ENCODE peak calls at places on chromosome 13, in six cellular contexts. One of them, this sample, is unnamed.

GRCh38 chr13:19845758-19846157 is 17.7 kb downstream of the ZMYM5 start:
- DNase-seq in gastrocnemius medialis: no peak
- DNase-seq in breast epithelium: no peak
- DNase-seq in mammary epithelial cell: peak; percentile 97
- DNase-seq in astrocyte: peak; percentile 98
- DNase-seq in H9: no peak
- DNase-seq in this sample: peak; percentile 93

GRCh38 chr13:102591988-102592781 is 4.6 kb upstream of the TPP2 start:
- DNase-seq in gastrocnemius medialis: peak; percentile 46
- DNase-seq in breast epithelium: peak; percentile 44
- DNase-seq in mammary epithelial cell: peak; percentile 60
- DNase-seq in astrocyte: peak; percentile 62
- DNase-seq in H9: peak; percentile 87
- DNase-seq in this sample: peak; percentile 87

GRCh38 chr13:106472621-106473020 is 62.8 kb downstream of the EFNB2 start:
- DNase-seq in gastrocnemius medialis: no peak
- DNase-seq in breast epithelium: no peak
- DNase-seq in mammary epithelial cell: peak; percentile 79
- DNase-seq in astrocyte: no peak
- DNase-seq in H9: no peak
- DNase-seq in this sample: no peak

GRCh38 chr13:69903081-69903480 is 204.5 kb upstream of the ATXN8OS start:
- DNase-seq in gastrocnemius medialis: no peak
- DNase-seq in breast epithelium: no peak
- DNase-seq in mammary epithelial cell: no peak
- DNase-seq in astrocyte: peak; percentile 27
- DNase-seq in H9: no peak
- DNase-seq in this sample: no peak

GRCh38 chr13:34409496-34410163 is 532.4 kb upstream of the NBEA start:
- DNase-seq in gastrocnemius medialis: no peak
- DNase-seq in breast epithelium: no peak
- DNase-seq in mammary epithelial cell: no peak
- DNase-seq in astrocyte: no peak
- DNase-seq in H9: no peak
- DNase-seq in this sample: no peak

GRCh38 chr13:48142437-48142836 is 47.5 kb upstream of the MED4 start:
- DNase-seq in gastrocnemius medialis: no peak
- DNase-seq in breast epithelium: no peak
- DNase-seq in mammary epithelial cell: no peak
- DNase-seq in astrocyte: no peak
- DNase-seq in H9: no peak
- DNase-seq in this sample: no peak

GRCh38 chr13:85204668-85205344 is 594.4 kb downstream of the SLITRK6 start:
- DNase-seq in gastrocnemius medialis: no peak
- DNase-seq in breast epithelium: no peak
- DNase-seq in mammary epithelial cell: no peak
- DNase-seq in astrocyte: no peak
- DNase-seq in H9: no peak
- DNase-seq in this sample: no peak

GRCh38 chr13:24145231-24145630 is 15.3 kb upstream of the SPATA13 start:
- DNase-seq in gastrocnemius medialis: no peak
- DNase-seq in breast epithelium: no peak
- DNase-seq in mammary epithelial cell: no peak
- DNase-seq in astrocyte: no peak
- DNase-seq in H9: no peak
- DNase-seq in this sample: no peak

GRCh38 chr13:99027260-99027659 is 49.4 kb upstream of the DOCK9 start:
- DNase-seq in gastrocnemius medialis: no peak
- DNase-seq in breast epithelium: no peak
- DNase-seq in mammary epithelial cell: no peak
- DNase-seq in astrocyte: peak; percentile 86
- DNase-seq in H9: no peak
- DNase-seq in this sample: no peak

GRCh38 chr13:109724603-109725002 is 61.8 kb downstream of the IRS2 start:
- DNase-seq in gastrocnemius medialis: no peak
- DNase-seq in breast epithelium: no peak
- DNase-seq in mammary epithelial cell: no peak
- DNase-seq in astrocyte: no peak
- DNase-seq in H9: no peak
- DNase-seq in this sample: no peak

GRCh38 chr13:73056054-73056962 is 2.5 kb upstream of the KLF5 start:
- DNase-seq in gastrocnemius medialis: no peak
- DNase-seq in breast epithelium: no peak
- DNase-seq in mammary epithelial cell: peak; percentile 61
- DNase-seq in astrocyte: peak; percentile 97
- DNase-seq in H9: no peak
- DNase-seq in this sample: peak; percentile 66

GRCh38 chr13:46270416-46270815 is 58.7 kb downstream of the LRRC63 start:
- DNase-seq in gastrocnemius medialis: no peak
- DNase-seq in breast epithelium: no peak
- DNase-seq in mammary epithelial cell: no peak
- DNase-seq in astrocyte: no peak
- DNase-seq in H9: no peak
- DNase-seq in this sample: no peak

GRCh38 chr13:75279834-75280369 is 202.1 kb downstream of the TBC1D4 start:
- DNase-seq in gastrocnemius medialis: no peak
- DNase-seq in breast epithelium: no peak
- DNase-seq in mammary epithelial cell: no peak
- DNase-seq in astrocyte: no peak
- DNase-seq in H9: no peak
- DNase-seq in this sample: no peak

GRCh38 chr13:106491928-106492327 is 43.5 kb downstream of the EFNB2 start:
- DNase-seq in gastrocnemius medialis: no peak
- DNase-seq in breast epithelium: no peak
- DNase-seq in mammary epithelial cell: no peak
- DNase-seq in astrocyte: no peak
- DNase-seq in H9: no peak
- DNase-seq in this sample: no peak

GRCh38 chr13:93925976-93926375 is 553.5 kb downstream of the DCT start:
- DNase-seq in gastrocnemius medialis: no peak
- DNase-seq in breast epithelium: no peak
- DNase-seq in mammary epithelial cell: no peak
- DNase-seq in astrocyte: no peak
- DNase-seq in H9: no peak
- DNase-seq in this sample: no peak

GRCh38 chr13:99434258-99434788 is 66.9 kb upstream of the TM9SF2 start:
- DNase-seq in gastrocnemius medialis: no peak
- DNase-seq in breast epithelium: no peak
- DNase-seq in mammary epithelial cell: no peak
- DNase-seq in astrocyte: no peak
- DNase-seq in H9: peak; percentile 70
- DNase-seq in this sample: no peak

GRCh38 chr13:79549355-79550106 is 68.6 kb downstream of the NDFIP2 start:
- DNase-seq in gastrocnemius medialis: no peak
- DNase-seq in breast epithelium: no peak
- DNase-seq in mammary epithelial cell: no peak
- DNase-seq in astrocyte: peak; percentile 57
- DNase-seq in H9: no peak
- DNase-seq in this sample: peak; percentile 43

GRCh38 chr13:78700121-78700910 is 41.4 kb upstream of the OBI1 start:
- DNase-seq in gastrocnemius medialis: no peak
- DNase-seq in breast epithelium: no peak
- DNase-seq in mammary epithelial cell: peak; percentile 46
- DNase-seq in astrocyte: peak; percentile 62
- DNase-seq in H9: no peak
- DNase-seq in this sample: peak; percentile 1

GRCh38 chr13:102799544-102800144 is 725 bp downstream of the BIVM start:
- DNase-seq in gastrocnemius medialis: peak; percentile 4
- DNase-seq in breast epithelium: no peak
- DNase-seq in mammary epithelial cell: peak; percentile 41
- DNase-seq in astrocyte: peak; percentile 28
- DNase-seq in H9: peak; percentile 30
- DNase-seq in this sample: peak; percentile 55

GRCh38 chr13:30998548-30999140 is 66.2 kb downstream of the TEX26 start:
- DNase-seq in gastrocnemius medialis: no peak
- DNase-seq in breast epithelium: no peak
- DNase-seq in mammary epithelial cell: peak; percentile 21
- DNase-seq in astrocyte: peak; percentile 79
- DNase-seq in H9: no peak
- DNase-seq in this sample: peak; percentile 72

GRCh38 chr13:103772576-103772975 is 706.4 kb upstream of the SLC10A2 start:
- DNase-seq in gastrocnemius medialis: no peak
- DNase-seq in breast epithelium: no peak
- DNase-seq in mammary epithelial cell: no peak
- DNase-seq in astrocyte: no peak
- DNase-seq in H9: no peak
- DNase-seq in this sample: no peak

GRCh38 chr13:110911880-110912279 is 3.0 kb downstream of the ANKRD10 start:
- DNase-seq in gastrocnemius medialis: no peak
- DNase-seq in breast epithelium: no peak
- DNase-seq in mammary epithelial cell: peak; percentile 85
- DNase-seq in astrocyte: peak; percentile 29
- DNase-seq in H9: no peak
- DNase-seq in this sample: no peak

GRCh38 chr13:110907301-110907700 is 7.6 kb downstream of the ANKRD10 start:
- DNase-seq in gastrocnemius medialis: no peak
- DNase-seq in breast epithelium: no peak
- DNase-seq in mammary epithelial cell: no peak
- DNase-seq in astrocyte: no peak
- DNase-seq in H9: no peak
- DNase-seq in this sample: no peak

GRCh38 chr13:110904748-110905147 is 10.1 kb downstream of the ANKRD10 start:
- DNase-seq in gastrocnemius medialis: no peak
- DNase-seq in breast epithelium: no peak
- DNase-seq in mammary epithelial cell: no peak
- DNase-seq in astrocyte: no peak
- DNase-seq in H9: no peak
- DNase-seq in this sample: no peak

GRCh38 chr13:110910013-110910890 is 4.6 kb downstream of the ANKRD10 start:
- DNase-seq in gastrocnemius medialis: peak; percentile 41
- DNase-seq in breast epithelium: no peak
- DNase-seq in mammary epithelial cell: no peak
- DNase-seq in astrocyte: no peak
- DNase-seq in H9: no peak
- DNase-seq in this sample: no peak

GRCh38 chr13:110907951-110908898 is 6.6 kb downstream of the ANKRD10 start:
- DNase-seq in gastrocnemius medialis: no peak
- DNase-seq in breast epithelium: peak; percentile 91
- DNase-seq in mammary epithelial cell: peak; percentile 99
- DNase-seq in astrocyte: peak; percentile 82
- DNase-seq in H9: peak; percentile 81
- DNase-seq in this sample: no peak
- H3K4me1 ChIP-seq in gastrocnemius medialis: peaks cover 84% of the 10 kb centered on the region
- H3K4me1 ChIP-seq in breast epithelium: peaks cover 29% of the 10 kb centered on the region
- H3K4me1 ChIP-seq in mammary epithelial cell: peaks cover 67% of the 10 kb centered on the region
- H3K4me1 ChIP-seq in astrocyte: peaks cover 20% of the 10 kb centered on the region
- H3K4me1 ChIP-seq in H9: peaks cover 20% of the 10 kb centered on the region
- H3K4me1 ChIP-seq in this sample: peaks cover 40% of the 10 kb centered on the region

DNA sequence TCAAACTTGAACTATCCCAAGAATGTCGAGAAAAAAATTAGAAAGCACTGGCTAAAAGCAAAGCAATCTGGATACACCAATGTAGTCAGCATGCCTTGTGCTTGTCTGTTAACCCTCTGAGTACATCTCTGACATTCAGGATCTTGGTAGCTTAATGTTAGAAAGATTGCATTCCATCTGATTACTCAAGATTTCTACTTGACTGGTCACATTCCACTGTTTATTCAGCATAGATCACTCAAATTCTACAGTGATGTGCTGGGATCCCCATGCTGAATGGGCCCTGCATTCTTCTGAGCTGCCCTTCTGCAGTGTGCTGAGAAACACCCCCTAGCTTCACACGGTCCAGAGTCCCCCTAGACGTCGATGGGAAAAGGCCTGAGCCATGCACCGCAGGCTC is 295.4 kb upstream of the MAB21L1 start:
- DNase-seq in gastrocnemius medialis: no peak
- DNase-seq in breast epithelium: no peak
- DNase-seq in mammary epithelial cell: peak; percentile 65
- DNase-seq in astrocyte: peak; percentile 96
- DNase-seq in H9: no peak
- DNase-seq in this sample: peak; percentile 84
- H3K4me1 ChIP-seq in gastrocnemius medialis: peaks cover 24% of the 10 kb centered on the region
- H3K4me1 ChIP-seq in breast epithelium: no peaks in the 10 kb centered on the region
- H3K4me1 ChIP-seq in mammary epithelial cell: no peaks in the 10 kb centered on the region
- H3K4me1 ChIP-seq in astrocyte: peaks cover 17% of the 10 kb centered on the region
- H3K4me1 ChIP-seq in H9: no peaks in the 10 kb centered on the region
- H3K4me1 ChIP-seq in this sample: peaks cover 34% of the 10 kb centered on the region

DNA sequence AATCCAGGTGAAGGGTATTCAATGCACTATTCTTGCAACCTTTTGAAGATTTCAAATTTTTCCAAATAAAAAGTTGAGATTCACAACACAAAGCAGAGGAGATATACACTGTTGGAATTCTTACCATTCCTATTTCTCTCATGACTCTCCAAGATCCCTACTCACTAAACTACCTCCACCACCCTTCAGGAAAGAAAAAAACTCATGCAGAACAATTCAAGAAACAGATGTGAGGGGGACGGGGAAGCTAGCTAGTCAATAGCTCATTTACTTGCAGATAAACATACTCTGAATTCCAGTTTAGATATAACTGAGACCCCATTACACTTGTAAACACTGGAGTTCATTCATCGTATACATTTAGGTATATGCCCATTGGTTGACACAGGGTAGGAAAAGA is 90.0 kb upstream of the SERP2 start:
- DNase-seq in gastrocnemius medialis: no peak
- DNase-seq in breast epithelium: no peak
- DNase-seq in mammary epithelial cell: no peak
- DNase-seq in astrocyte: no peak
- DNase-seq in H9: no peak
- DNase-seq in this sample: no peak
- H3K4me1 ChIP-seq in gastrocnemius medialis: peaks cover 8% of the 10 kb centered on the region
- H3K4me1 ChIP-seq in breast epithelium: no peaks in the 10 kb centered on the region
- H3K4me1 ChIP-seq in mammary epithelial cell: no peaks in the 10 kb centered on the region
- H3K4me1 ChIP-seq in astrocyte: peaks cover 10% of the 10 kb centered on the region
- H3K4me1 ChIP-seq in H9: no peaks in the 10 kb centered on the region
- H3K4me1 ChIP-seq in this sample: no peaks in the 10 kb centered on the region

GRCh38 chr13:114066956-114067355 is 65.5 kb downstream of the RASA3 start:
- DNase-seq in gastrocnemius medialis: no peak
- DNase-seq in breast epithelium: no peak
- DNase-seq in mammary epithelial cell: no peak
- DNase-seq in astrocyte: no peak
- DNase-seq in H9: no peak
- DNase-seq in this sample: no peak
- H3K4me1 ChIP-seq in gastrocnemius medialis: peaks cover 35% of the 10 kb centered on the region
- H3K4me1 ChIP-seq in breast epithelium: peaks cover 18% of the 10 kb centered on the region
- H3K4me1 ChIP-seq in mammary epithelial cell: peaks cover 37% of the 10 kb centered on the region
- H3K4me1 ChIP-seq in astrocyte: peaks cover 66% of the 10 kb centered on the region
- H3K4me1 ChIP-seq in H9: no peaks in the 10 kb centered on the region
- H3K4me1 ChIP-seq in this sample: peaks cover 69% of the 10 kb centered on the region

DNA sequence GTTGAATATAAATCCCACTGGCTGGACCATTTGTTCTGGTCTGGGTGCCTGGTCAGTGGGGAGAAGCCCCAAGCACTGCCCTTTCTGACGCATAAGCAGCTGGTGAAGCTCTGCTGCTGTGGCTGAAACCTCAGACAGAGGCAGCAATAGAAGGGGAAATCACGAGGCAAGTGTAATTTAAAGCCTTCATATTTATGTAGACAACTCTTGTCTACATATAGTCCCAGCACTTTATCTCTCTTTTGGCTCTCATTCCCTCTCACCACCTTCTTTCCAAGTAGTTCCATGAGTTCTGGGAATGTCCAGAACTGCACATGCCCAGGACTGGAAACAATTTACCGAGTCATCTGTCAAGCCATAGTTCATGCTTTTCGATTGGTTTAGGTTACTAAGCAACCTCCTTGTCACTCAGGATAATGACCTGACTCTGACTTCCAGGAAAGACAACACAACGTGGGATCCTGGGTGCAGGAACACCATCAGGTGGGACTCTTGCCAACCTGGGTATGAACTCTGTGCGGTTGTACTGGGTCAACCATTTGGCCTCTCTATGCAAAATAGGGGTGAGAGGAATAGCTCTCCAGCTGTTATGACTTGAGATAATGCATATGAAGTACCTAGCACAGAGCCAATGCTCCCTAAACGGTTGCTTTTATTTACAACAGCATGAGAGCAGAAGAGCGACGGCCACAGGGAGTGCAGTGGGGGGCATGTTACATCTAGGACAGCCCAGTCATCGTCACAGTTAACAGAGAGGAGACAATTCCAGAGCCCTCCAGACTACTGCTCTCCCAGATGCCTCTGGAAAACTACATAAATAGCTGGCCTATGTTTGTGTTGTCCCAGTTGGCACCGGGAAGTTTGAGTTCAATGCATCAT is 321.9 kb downstream of the FOXO1 start:
- DNase-seq in gastrocnemius medialis: peak; percentile 87
- DNase-seq in breast epithelium: no peak
- DNase-seq in mammary epithelial cell: no peak
- DNase-seq in astrocyte: peak; percentile 46
- DNase-seq in H9: no peak
- DNase-seq in this sample: no peak
- H3K4me1 ChIP-seq in gastrocnemius medialis: peaks cover 52% of the 10 kb centered on the region
- H3K4me1 ChIP-seq in breast epithelium: no peaks in the 10 kb centered on the region
- H3K4me1 ChIP-seq in mammary epithelial cell: no peaks in the 10 kb centered on the region
- H3K4me1 ChIP-seq in astrocyte: peaks cover 5% of the 10 kb centered on the region
- H3K4me1 ChIP-seq in H9: peaks cover 23% of the 10 kb centered on the region
- H3K4me1 ChIP-seq in this sample: peaks cover 30% of the 10 kb centered on the region

This sample was measured in adipocyte.